ENCODE peak calls at places on chromosomes 1 and 21, in eight cellular contexts. D is cardiac fibroblast, X is astrocyte of the cerebellum, G is heart right ventricle, Z is lower lobe of right lung, U is colonic mucosa, W is thoracic aorta, T is B cell. N is an unnamed sample.

GRCh38 chr1:102628008-102628736 is 480.1 kb downstream of the COL11A1 start:
- DNase-seq in D (peak), X (no peak), G (no peak), Z (no peak), U (no peak), W (no peak), T (no peak), N (no peak)

GRCh38 chr1:226457307-226457712 is 49.4 kb upstream of the PARP1 start:
- DNase-seq in D (peak), X (no peak), G (no peak), Z (no peak), U (no peak), W (no peak), T (no peak), N (no peak)

GRCh38 chr1:33377013-33377412 is 53.9 kb downstream of the PHC2 start:
- DNase-seq in D (no peak), X (no peak), G (no peak), Z (no peak), U (no peak), W (no peak), T (no peak), N (no peak)

GRCh38 chr21:35400233-35400939 is 351.3 kb upstream of the RUNX1 start:
- DNase-seq in D (peak), X (peak), G (no peak), Z (no peak), U (peak), W (no peak), T (peak), N (peak)

GRCh38 chr1:56137829-56138505 is 441.4 kb downstream of the PLPP3 start:
- DNase-seq in D (peak), X (no peak), G (no peak), Z (no peak), U (no peak), W (no peak), T (no peak), N (no peak)

GRCh38 chr1:55215194-55216021 is at the start of gene USP24:
- DNase-seq in D (peak), X (no peak), G (peak), Z (peak), U (peak), W (no peak), T (peak), N (peak)

GRCh38 chr1:156162430-156163037 is 9.1 kb downstream of the SEMA4A start:
- DNase-seq in D (no peak), X (no peak), G (peak), Z (peak), U (no peak), W (no peak), T (no peak), N (no peak)

GRCh38 chr21:16116798-16117197 is 387.0 kb downstream of the USP25 start:
- DNase-seq in D (peak), X (peak), G (no peak), Z (no peak), U (no peak), W (no peak), T (no peak), N (no peak)

GRCh38 chr1:234839663-234840062 is 229.7 kb upstream of the IRF2BP2 start:
- DNase-seq in D (no peak), X (no peak), G (no peak), Z (no peak), U (no peak), W (no peak), T (no peak), N (no peak)

GRCh38 chr21:26177187-26177586 is 6.6 kb upstream of the APP start:
- DNase-seq in D (peak), X (no peak), G (peak), Z (no peak), U (no peak), W (no peak), T (no peak), N (no peak)

GRCh38 chr1:7560601-7561181 is 210.4 kb upstream of the VAMP3 start:
- DNase-seq in D (no peak), X (no peak), G (no peak), Z (no peak), U (no peak), W (no peak), T (no peak), N (no peak)

GRCh38 chr1:34694383-34694782 is 60.5 kb upstream of the GJB5 start:
- DNase-seq in D (no peak), X (no peak), G (no peak), Z (no peak), U (no peak), W (no peak), T (no peak), N (no peak)

GRCh38 chr1:88462481-88463261 is 221.4 kb upstream of the PKN2 start:
- DNase-seq in D (peak), X (no peak), G (peak), Z (peak), U (no peak), W (no peak), T (no peak), N (no peak)

GRCh38 chr21:37338671-37339526 is 27.7 kb upstream of the DYRK1A start:
- DNase-seq in D (peak), X (peak), G (peak), Z (no peak), U (peak), W (peak), T (no peak), N (no peak)

GRCh38 chr1:208159542-208160258 is 84.5 kb downstream of the PLXNA2 start:
- DNase-seq in D (peak), X (peak), G (no peak), Z (no peak), U (no peak), W (no peak), T (no peak), N (no peak)

GRCh38 chr1:109089242-109090015 is 1.1 kb upstream of the TMEM167B start:
- DNase-seq in D (peak), X (no peak), G (peak), Z (peak), U (peak), W (no peak), T (no peak), N (peak)

GRCh38 chr1:56821462-56821797 is 2.2 kb upstream of the FYB2 start:
- DNase-seq in D (peak), X (no peak), G (no peak), Z (no peak), U (no peak), W (no peak), T (no peak), N (no peak)

GRCh38 chr1:236753554-236753953 is 41.5 kb upstream of the MTR start:
- DNase-seq in D (peak), X (no peak), G (no peak), Z (no peak), U (no peak), W (no peak), T (no peak), N (no peak)

GRCh38 chr1:243982451-243983018 is 68.5 kb upstream of the ZBTB18 start:
- DNase-seq in D (no peak), X (no peak), G (no peak), Z (no peak), U (no peak), W (no peak), T (no peak), N (no peak)

GRCh38 chr1:170864238-170864637 is 71.1 kb upstream of the MROH9 start:
- DNase-seq in D (peak), X (peak), G (no peak), Z (no peak), U (no peak), W (no peak), T (no peak), N (no peak)

GRCh38 chr1:183293856-183294255 is 107.8 kb downstream of the LAMC2 start:
- DNase-seq in D (no peak), X (no peak), G (no peak), Z (no peak), U (no peak), W (no peak), T (no peak), N (no peak)

GRCh38 chr1:245953876-245954660 is 553.0 kb downstream of the SMYD3 start:
- DNase-seq in D (peak), X (no peak), G (no peak), Z (no peak), U (no peak), W (no peak), T (peak), N (no peak)

GRCh38 chr1:221994939-221995338 is 253.1 kb upstream of the DUSP10 start:
- DNase-seq in D (peak), X (peak), G (no peak), Z (no peak), U (no peak), W (no peak), T (no peak), N (no peak)

GRCh38 chr1:113784104-113784779 is 25.0 kb upstream of the PHTF1 start:
- DNase-seq in D (no peak), X (no peak), G (no peak), Z (no peak), U (no peak), W (no peak), T (no peak), N (no peak)

GRCh38 chr21:45304945-45305344 is 17.2 kb upstream of the POFUT2 start:
- DNase-seq in D (no peak), X (no peak), G (peak), Z (peak), U (no peak), W (no peak), T (no peak), N (no peak)

GRCh38 chr1:204991342-204991844 is 51.6 kb upstream of the CNTN2 start:
- DNase-seq in D (no peak), X (no peak), G (no peak), Z (no peak), U (no peak), W (no peak), T (no peak), N (no peak)

GRCh38 chr1:230682882-230683610 is 30.9 kb downstream of the AGT start:
- DNase-seq in D (peak), X (no peak), G (no peak), Z (no peak), U (no peak), W (no peak), T (no peak), N (no peak)

GRCh38 chr1:173206816-173207595 is at the start of gene TNFSF4:
- DNase-seq in D (peak), X (no peak), G (no peak), Z (no peak), U (peak), W (no peak), T (no peak), N (no peak)

GRCh38 chr1:111476761-111477309 is 3.1 kb downstream of the C1orf162 start:
- DNase-seq in D (no peak), X (no peak), G (no peak), Z (no peak), U (peak), W (no peak), T (peak), N (no peak)

GRCh38 chr1:230861489-230861888 is 6.8 kb downstream of the C1orf198 start:
- DNase-seq in D (no peak), X (no peak), G (no peak), Z (no peak), U (no peak), W (no peak), T (no peak), N (no peak)

GRCh38 chr1:147673401-147673800 is 3.1 kb upstream of the ACP6 start:
- DNase-seq in D (no peak), X (no peak), G (no peak), Z (no peak), U (no peak), W (no peak), T (no peak), N (no peak)

GRCh38 chr1:118963456-118964430 is 24.4 kb downstream of the TBX15 start:
- DNase-seq in D (peak), X (no peak), G (no peak), Z (no peak), U (no peak), W (no peak), T (no peak), N (no peak)

GRCh38 chr1:113872219-113872934 is 865 bp upstream of the PTPN22 start:
- DNase-seq in D (peak), X (no peak), G (no peak), Z (no peak), U (no peak), W (no peak), T (no peak), N (no peak)

GRCh38 chr1:67755619-67756018 is 70.6 kb downstream of the GADD45A start:
- DNase-seq in D (no peak), X (no peak), G (no peak), Z (no peak), U (no peak), W (no peak), T (no peak), N (no peak)

GRCh38 chr1:93620169-93620840 is 61.3 kb downstream of the BCAR3 start:
- DNase-seq in D (no peak), X (no peak), G (no peak), Z (no peak), U (peak), W (no peak), T (no peak), N (no peak)

GRCh38 chr1:63917571-63918394 is 144.0 kb downstream of the ROR1 start:
- DNase-seq in D (peak), X (no peak), G (no peak), Z (no peak), U (no peak), W (no peak), T (no peak), N (no peak)

GRCh38 chr1:32784817-32785216 is 32.3 kb downstream of the YARS1 start:
- DNase-seq in D (no peak), X (no peak), G (no peak), Z (no peak), U (no peak), W (no peak), T (no peak), N (no peak)

GRCh38 chr1:71068325-71069240 is 12.3 kb downstream of the ZRANB2 start:
- DNase-seq in D (no peak), X (no peak), G (no peak), Z (no peak), U (no peak), W (no peak), T (no peak), N (no peak)

GRCh38 chr1:50272923-50273322 is 150.3 kb downstream of the DMRTA2 start:
- DNase-seq in D (no peak), X (no peak), G (no peak), Z (no peak), U (no peak), W (no peak), T (no peak), N (no peak)

GRCh38 chr1:32900956-32901822 is at the start of gene TMEM54:
- DNase-seq in D (no peak), X (no peak), G (peak), Z (peak), U (peak), W (no peak), T (peak), N (no peak)

DNA sequence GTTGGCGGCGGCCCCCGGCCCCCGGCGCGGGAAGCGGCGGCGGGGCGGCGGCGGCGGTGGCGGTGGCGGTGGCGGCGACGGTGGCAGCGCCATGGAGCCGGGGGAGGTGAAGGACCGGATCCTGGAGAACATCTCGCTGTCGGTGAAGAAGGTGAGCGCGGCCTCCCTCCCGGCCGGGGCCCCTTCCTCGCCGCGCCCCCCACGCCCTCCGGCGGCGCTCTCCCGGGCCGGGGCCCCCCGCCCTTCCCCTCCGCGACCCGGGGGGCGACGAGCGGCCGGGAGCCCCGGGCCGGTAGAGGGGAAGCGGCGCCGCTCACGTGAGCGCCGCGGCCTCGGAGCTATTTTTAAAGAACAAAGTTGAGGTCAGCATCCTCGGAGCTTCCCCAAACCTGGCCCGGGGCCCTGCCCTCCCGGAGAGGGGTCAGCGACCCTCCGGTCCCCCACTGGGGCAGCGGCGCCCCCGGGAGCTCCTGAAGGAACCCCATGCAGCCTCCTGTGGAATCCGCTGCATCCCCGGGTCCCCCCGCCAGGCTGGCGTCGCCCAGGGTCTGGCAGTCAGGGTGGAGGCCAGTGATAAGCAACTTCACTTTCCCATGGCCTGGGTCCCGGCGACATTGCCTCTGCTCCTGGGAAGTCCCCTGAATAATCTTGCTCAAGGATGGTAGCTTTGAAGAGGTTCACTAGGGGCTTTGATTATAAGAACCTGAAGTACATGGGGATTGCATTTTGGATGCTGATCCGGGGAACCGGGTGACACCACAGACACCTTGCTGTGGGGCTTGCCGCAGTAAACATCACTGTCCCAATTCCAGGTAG is 556 bp downstream of the PLEKHM2 start:
- DNase-seq in D (no peak), X (no peak), G (peak), Z (peak), U (peak), W (no peak), T (peak), N (peak)
- TF ChIP-seq CTCF in D (no peak), X (peak), G (no peak), Z (peak), U (no peak), W (peak), T (no peak), N (no peak)

GRCh38 chr21:33374874-33375644 is 28.2 kb upstream of the IFNGR2 start:
- DNase-seq in D (no peak), X (no peak), G (no peak), Z (no peak), U (no peak), W (no peak), T (no peak), N (no peak)
- TF ChIP-seq CTCF in D (no peak), X (no peak), G (no peak), Z (no peak), U (no peak), W (no peak), T (peak), N (no peak)

DNA sequence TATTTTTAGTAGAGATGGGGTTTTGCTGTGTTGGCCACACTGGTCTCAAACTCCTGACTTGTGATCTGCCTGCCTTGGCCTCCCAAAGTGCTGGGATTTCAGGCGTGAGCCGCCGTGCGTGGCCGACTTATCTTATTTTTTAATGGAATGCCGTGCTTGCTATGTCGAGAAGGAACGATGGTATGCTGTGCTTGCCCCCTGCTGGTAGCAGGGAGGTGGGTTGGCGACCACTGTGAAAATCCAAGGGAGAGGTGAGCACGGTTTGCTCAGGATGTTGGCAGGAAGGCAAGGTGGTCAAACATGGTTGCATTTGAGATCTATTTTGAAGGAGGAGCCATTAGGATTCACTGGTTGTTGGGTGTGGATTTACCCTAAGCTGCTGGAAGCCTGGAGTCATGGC is 45.8 kb upstream of the RCC2 start:
- DNase-seq in D (peak), X (no peak), G (no peak), Z (no peak), U (no peak), W (no peak), T (no peak), N (no peak)
- TF ChIP-seq CTCF in D (peak), X (peak), G (no peak), Z (peak), U (no peak), W (no peak), T (peak), N (no peak)

GRCh38 chr1:47418681-47419272 is 2.7 kb downstream of the FOXE3 start:
- DNase-seq in D (no peak), X (no peak), G (no peak), Z (no peak), U (no peak), W (no peak), T (no peak), N (no peak)

GRCh38 chr1:47420547-47420946 is 4.5 kb downstream of the FOXE3 start:
- DNase-seq in D (no peak), X (no peak), G (no peak), Z (no peak), U (no peak), W (no peak), T (no peak), N (no peak)

GRCh38 chr1:47423872-47424271 is 7.8 kb downstream of the FOXE3 start:
- DNase-seq in D (no peak), X (no peak), G (no peak), Z (no peak), U (no peak), W (no peak), T (no peak), N (no peak)

DNA sequence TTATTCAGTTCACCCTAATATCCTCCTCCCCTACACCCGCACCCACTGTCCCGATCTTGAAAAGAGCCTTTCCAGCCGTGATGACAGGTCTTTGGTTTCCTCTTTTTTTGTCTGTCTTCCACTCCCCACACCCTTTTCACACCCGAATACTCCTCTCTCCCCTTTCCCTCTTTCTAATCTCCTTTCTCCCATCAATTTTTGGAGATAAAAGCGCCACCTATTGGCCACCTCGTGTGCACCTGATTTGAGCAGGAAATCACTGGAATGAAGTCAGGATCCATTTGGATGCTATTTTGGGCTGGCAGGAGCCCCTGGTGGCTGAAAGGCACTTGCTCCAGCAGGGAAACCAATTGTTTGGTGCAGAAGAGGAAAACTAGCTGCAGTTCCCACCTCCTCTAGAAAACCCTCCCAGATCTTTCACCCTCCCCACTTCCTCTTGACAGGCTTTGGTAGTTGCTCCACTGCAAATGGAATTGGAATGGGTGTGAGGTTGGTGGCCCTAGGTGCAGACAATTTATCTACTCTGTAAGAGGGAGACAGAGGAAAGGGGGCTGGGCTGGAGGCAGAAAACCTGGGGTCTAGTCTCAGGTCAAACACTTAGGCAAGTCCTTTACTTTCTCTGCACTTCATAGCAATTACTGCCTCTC is 8.4 kb downstream of the FOXE3 start:
- DNase-seq in D (peak), X (peak), G (no peak), Z (no peak), U (peak), W (no peak), T (no peak), N (no peak)
- TF ChIP-seq CTCF in D (peak), X (peak), G (peak), Z (peak), U (peak), W (peak), T (peak), N (peak)

DNA sequence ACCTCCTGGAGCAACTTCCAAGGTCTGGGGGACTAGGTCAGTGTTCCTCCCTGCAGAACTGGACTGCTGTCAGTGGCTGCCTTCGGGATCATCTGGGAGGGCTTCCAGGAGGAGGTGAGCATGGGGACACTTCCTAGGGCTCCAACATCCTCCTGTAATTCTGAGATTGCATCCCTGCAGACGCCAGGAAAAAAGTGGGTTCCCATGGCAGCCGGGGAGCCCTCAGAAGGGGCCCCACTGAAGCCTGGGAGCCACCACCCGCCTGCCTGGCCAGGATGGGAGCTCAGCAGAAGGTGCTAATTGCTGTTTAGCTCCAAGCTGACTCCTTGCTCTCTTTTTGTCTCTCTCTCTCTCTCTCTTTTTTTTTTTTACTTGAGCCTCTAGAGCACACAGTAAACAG is 16.1 kb upstream of the ARF1 start:
- DNase-seq in D (no peak), X (no peak), G (no peak), Z (no peak), U (no peak), W (no peak), T (no peak), N (no peak)
- TF ChIP-seq CTCF in D (no peak), X (no peak), G (no peak), Z (no peak), U (no peak), W (no peak), T (no peak), N (no peak)

GRCh38 chr1:169117014-169117413 is 10.5 kb downstream of the ATP1B1 start:
- DNase-seq in D (no peak), X (no peak), G (no peak), Z (no peak), U (no peak), W (no peak), T (no peak), N (no peak)
- TF ChIP-seq CTCF in D (no peak), X (no peak), G (no peak), Z (no peak), U (no peak), W (no peak), T (no peak), N (no peak)